ENCODE peak calls at places on chromosomes 12 and 14, in ten cellular contexts. L, P, X, I, V, U, S, W, Q and B are unnamed samples.

GRCh38 chr14:79417961-79418360 is 793.3 kb downstream of the DIO2 start:
- DNase-seq in L (no peak), V (no peak), P (no peak), X (no peak), Q (no peak), I (no peak), S (no peak), U (no peak), W (no peak), B (no peak)

GRCh38 chr12:117049295-117049694 is 49.9 kb downstream of the TESC start:
- DNase-seq in I (no peak), S (no peak), X (no peak), Q (no peak), W (no peak), V (no peak), P (no peak), U (no peak), L (no peak), B (no peak)

GRCh38 chr14:71155743-71156142 is 248.5 kb downstream of the PCNX1 start:
- DNase-seq in X (no peak), I (no peak), P (no peak), U (no peak), S (no peak), Q (no peak), L (no peak), V (no peak), W (no peak), B (no peak)

GRCh38 chr12:8156845-8157244 is at the start of gene ZNF705A:
- DNase-seq in I (no peak), S (peak; percentile 61), P (no peak), W (no peak), U (no peak), L (peak; percentile 51), V (peak; percentile 56), Q (peak; percentile 35), X (no peak), B (peak; percentile 81)

GRCh38 chr14:70425349-70425748 is 8.5 kb upstream of the SYNJ2BP start:
- DNase-seq in L (no peak), I (no peak), U (no peak), W (no peak), X (no peak), Q (no peak), P (no peak), S (no peak), V (no peak), B (no peak)

GRCh38 chr14:25431211-25432076 is 381.5 kb upstream of the STXBP6 start:
- DNase-seq in U (no peak), Q (no peak), X (peak; percentile 5), I (peak; percentile 15), V (peak; percentile 23), W (no peak), L (peak; percentile 14), S (no peak), P (peak; percentile 58), B (no peak)

GRCh38 chr12:107344035-107344808 is 250.9 kb upstream of the CRY1 start:
- DNase-seq in U (no peak), Q (no peak), S (peak; percentile 91), I (no peak), V (peak; percentile 98), P (no peak), W (no peak), L (peak; percentile 71), X (no peak), B (peak; percentile 57)

GRCh38 chr14:37901978-37902377 is 305.7 kb upstream of the SSTR1 start:
- DNase-seq in U (no peak), L (peak; percentile 87), S (no peak), I (no peak), Q (peak; percentile 71), P (no peak), W (no peak), V (no peak), X (no peak), B (no peak)

GRCh38 chr12:750356-751191 is 1.8 kb upstream of the WNK1 start:
- DNase-seq in Q (no peak), X (peak; percentile 35), S (no peak), I (peak; percentile 26), V (no peak), L (peak; percentile 12), W (no peak), U (no peak), P (peak; percentile 17), B (no peak)

GRCh38 chr14:45038256-45038655 is 45.7 kb upstream of the PRPF39 start:
- DNase-seq in Q (no peak), V (no peak), X (no peak), P (no peak), W (no peak), S (no peak), I (no peak), L (no peak), U (no peak), B (no peak)

GRCh38 chr12:65646127-65646643 is 178.1 kb upstream of the HMGA2 start:
- DNase-seq in L (no peak), Q (no peak), V (no peak), X (no peak), S (no peak), W (no peak), U (no peak), I (no peak), P (no peak), B (no peak)

GRCh38 chr14:68506645-68507405 is 286.0 kb downstream of the ZFP36L1 start:
- DNase-seq in Q (no peak), W (no peak), V (peak; percentile 91), L (no peak), S (peak; percentile 46), X (peak; percentile 91), P (no peak), U (no peak), I (no peak), B (peak; percentile 12)

GRCh38 chr14:20427231-20428009 is 8.5 kb downstream of the KLHL33 start:
- DNase-seq in V (peak; percentile 61), I (no peak), L (peak; percentile 83), S (peak; percentile 58), W (peak; percentile 34), X (peak; percentile 82), U (no peak), P (no peak), Q (peak; percentile 43), B (no peak)

GRCh38 chr12:10636124-10636523 is 22.7 kb upstream of the MAGOHB start:
- DNase-seq in P (no peak), W (no peak), I (no peak), V (no peak), Q (no peak), L (no peak), X (no peak), U (no peak), S (no peak), B (no peak)

DNA sequence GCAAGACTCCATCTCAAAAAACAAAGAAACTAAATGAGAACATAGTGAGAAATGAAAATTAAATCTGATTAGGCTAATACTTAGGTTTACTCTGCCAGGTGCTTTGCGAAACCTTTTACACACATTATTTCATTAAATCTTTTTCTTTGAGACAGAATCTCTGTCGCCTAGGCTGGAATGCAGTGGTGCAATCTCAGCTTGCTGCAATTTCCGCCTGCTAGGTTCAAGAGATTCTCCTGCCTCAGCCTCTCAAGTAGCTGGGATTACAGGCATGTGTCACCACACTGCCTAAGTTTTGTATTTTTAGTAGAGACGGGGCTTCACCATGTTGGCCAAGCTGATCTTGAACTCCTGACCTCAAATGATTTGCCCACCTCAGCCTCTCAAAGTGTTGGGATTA is 21.9 kb upstream of the EEA1 start:
- DNase-seq in V (no peak), X (no peak), Q (no peak), S (no peak), P (no peak), I (no peak), L (no peak), W (no peak), U (no peak), B (no peak)
- H3K4me2 ChIP-seq in V (no peak overlapping the region), X (no peak overlapping the region), Q (no peak overlapping the region), S (no peak overlapping the region), P (no peak overlapping the region), I (no peak overlapping the region), L (no peak overlapping the region), W (no peak overlapping the region), U (no peak overlapping the region), B (no peak overlapping the region)

DNA sequence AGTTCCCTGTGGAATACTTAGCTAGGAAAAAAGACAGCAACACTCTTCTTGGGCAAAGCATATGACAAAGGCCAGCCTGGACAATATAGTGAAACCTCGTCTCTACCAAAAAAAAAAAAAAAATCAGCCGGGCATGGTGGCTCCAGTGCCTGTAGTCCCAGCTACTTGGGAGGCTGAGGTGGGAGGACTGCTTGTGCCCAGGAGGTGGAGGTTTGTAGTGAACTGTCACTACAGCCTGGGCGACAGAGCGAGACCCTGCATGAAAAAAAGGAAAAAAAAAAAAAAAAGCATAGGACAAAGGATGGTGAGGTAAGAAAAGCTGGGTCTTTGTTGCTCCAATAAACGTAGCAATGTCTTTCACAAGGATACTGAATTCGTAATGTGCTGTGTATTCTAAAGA is 1.1 kb downstream of the TXNDC16 start:
- DNase-seq in U (no peak), W (no peak), V (no peak), S (no peak), Q (no peak), L (no peak), X (peak; percentile 5), P (no peak), I (no peak), B (no peak)
- H3K79me2 ChIP-seq in U (no peaks in the 10 kb centered on the region), W (peaks cover 47% of the 10 kb centered on the region), V (peaks cover 13% of the 10 kb centered on the region), S (peaks cover 18% of the 10 kb centered on the region), Q (no peaks in the 10 kb centered on the region), L (no peaks in the 10 kb centered on the region), X (peaks cover 59% of the 10 kb centered on the region), P (peaks cover 54% of the 10 kb centered on the region), I (no peaks in the 10 kb centered on the region), B (no peaks in the 10 kb centered on the region)

DNA sequence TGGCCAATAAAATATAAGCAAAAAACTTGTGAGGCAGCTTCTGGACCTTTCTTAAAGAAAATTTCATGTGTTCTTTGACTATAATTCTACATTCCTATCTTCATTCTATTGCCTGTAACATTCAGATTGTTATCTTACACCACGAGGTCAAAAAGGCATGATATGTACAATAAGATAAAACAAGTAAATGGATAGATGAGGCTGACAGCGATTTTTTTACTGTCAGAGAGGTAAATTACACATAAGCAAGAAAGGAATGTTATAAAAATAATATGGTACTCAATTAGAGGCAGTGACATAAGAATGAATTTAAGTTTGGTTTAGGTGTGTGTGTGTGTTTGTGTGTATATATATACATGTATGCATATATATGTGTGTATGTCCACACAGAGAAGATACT is 660.0 kb downstream of the C12orf50 start:
- DNase-seq in U (no peak), I (no peak), P (no peak), X (no peak), Q (no peak), W (no peak), L (no peak), S (no peak), V (no peak), B (no peak)
- H3K4me3 ChIP-seq in U (no peak overlapping the region), I (no peak overlapping the region), P (no peak overlapping the region), X (no peak overlapping the region), Q (no peak overlapping the region), W (no peak overlapping the region), L (no peak overlapping the region), S (no peak overlapping the region), V (no peak overlapping the region), B (no peak overlapping the region)

DNA sequence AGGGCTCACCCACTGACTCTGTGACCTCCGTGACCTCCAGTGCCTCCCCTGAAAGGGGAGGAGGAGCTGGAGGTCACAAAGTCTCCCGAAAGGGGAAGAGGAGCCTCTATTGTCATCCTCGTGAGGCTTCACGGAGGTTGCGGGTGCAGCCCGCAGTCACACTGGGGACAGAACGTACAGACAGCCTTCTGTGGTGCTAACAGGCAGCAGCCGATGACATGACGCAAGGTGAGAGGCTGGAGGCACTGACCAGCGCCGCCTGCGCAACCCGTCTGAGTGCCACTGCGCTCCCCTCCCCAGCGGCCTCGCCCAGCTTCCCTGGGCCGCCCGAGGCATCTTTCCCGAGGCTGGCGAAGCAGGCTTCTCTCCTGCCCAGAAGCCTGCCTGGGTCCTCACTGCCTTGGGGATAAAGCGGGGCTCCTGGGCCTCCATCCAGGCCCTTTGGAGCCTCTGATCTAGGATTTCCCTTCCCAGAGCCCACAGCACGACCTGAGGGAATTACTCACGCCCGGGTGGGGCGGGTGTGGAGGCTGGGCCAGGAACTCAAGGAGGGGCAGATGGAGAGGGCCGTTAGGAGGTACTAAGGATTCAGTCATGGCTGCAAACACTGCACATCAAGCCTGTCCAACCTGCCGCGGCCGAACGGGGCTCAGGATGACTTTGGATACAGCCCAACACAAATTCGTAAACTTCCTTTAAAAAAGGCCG is 12.3 kb upstream of the LBHD2 start:
- DNase-seq in W (no peak), V (peak; percentile 73), L (peak; percentile 42), Q (no peak), I (no peak), U (no peak), X (no peak), P (peak; percentile 52), S (no peak), B (peak; percentile 93)
- H3K4me2 ChIP-seq in W (no peak overlapping the region), V (peak overlapping the region; percentile 66), L (no peak overlapping the region), Q (no peak overlapping the region), I (no peak overlapping the region), U (no peak overlapping the region), X (no peak overlapping the region), P (peak overlapping the region; percentile 59), S (no peak overlapping the region), B (peak overlapping the region; percentile 39)